ENCODE peak calls at places on chromosome 7, in five cellular contexts. W is tibial nerve, C is esophagus squamous epithelium, B is uterus, I is A549. T is an unnamed sample.

GRCh38 chr7:17994079-17994478 is 33.6 kb downstream of the PRPS1L1 start:
- DNase-seq in I (no peak), B (no peak), C (no peak), W (no peak), T (no peak)

GRCh38 chr7:113710310-113711106 is 208.3 kb downstream of the PPP1R3A start:
- DNase-seq in I (peak; percentile 85), B (no peak), W (no peak), C (no peak), T (peak; percentile 6)

GRCh38 chr7:157033483-157034473 is 23.3 kb upstream of the MNX1 start:
- DNase-seq in C (no peak), B (no peak), I (no peak), W (no peak), T (no peak)

GRCh38 chr7:32164341-32164996 is 94.3 kb upstream of the PDE1C start:
- DNase-seq in I (peak; percentile 75), B (no peak), W (no peak), C (no peak), T (peak; percentile 66)

GRCh38 chr7:46939558-46939957 is 642.4 kb downstream of the TNS3 start:
- DNase-seq in C (no peak), B (no peak), W (no peak), I (no peak), T (no peak)

GRCh38 chr7:22442187-22442886 is 57.7 kb downstream of the STEAP1B start:
- DNase-seq in W (no peak), C (no peak), I (no peak), B (no peak), T (no peak)

GRCh38 chr7:132588596-132588995 is 12.3 kb upstream of the PLXNA4 start:
- DNase-seq in B (no peak), W (no peak), I (no peak), C (no peak), T (no peak)

GRCh38 chr7:29329686-29330085 is 135.1 kb downstream of the CHN2 start:
- DNase-seq in B (no peak), C (no peak), I (no peak), W (no peak), T (no peak)

GRCh38 chr7:16841681-16842080 is 36.9 kb upstream of the AGR2 start:
- DNase-seq in B (no peak), W (no peak), I (no peak), C (no peak), T (no peak)

GRCh38 chr7:116713918-116714317 is 41.9 kb downstream of the MET start:
- DNase-seq in I (no peak), C (no peak), W (no peak), B (no peak), T (no peak)

GRCh38 chr7:41930538-41931262 is 227.8 kb upstream of the INHBA start:
- DNase-seq in W (no peak), I (no peak), B (no peak), C (no peak), T (peak; percentile 32)

GRCh38 chr7:1712907-1713501 is 42.9 kb downstream of the ELFN1 start:
- DNase-seq in I (no peak), C (no peak), W (no peak), B (no peak), T (no peak)

GRCh38 chr7:156764016-156764669 is 123.6 kb downstream of the RNF32 start:
- DNase-seq in C (no peak), B (peak; percentile 18), I (peak; percentile 79), W (no peak), T (no peak)

GRCh38 chr7:132705146-132705545 is 128.9 kb upstream of the PLXNA4 start:
- DNase-seq in I (no peak), W (no peak), C (no peak), B (no peak), T (no peak)

GRCh38 chr7:29431686-29432085 is 131.9 kb upstream of the PRR15 start:
- DNase-seq in I (no peak), W (no peak), B (no peak), C (no peak), T (no peak)

GRCh38 chr7:105826143-105826542 is 50.3 kb downstream of the ATXN7L1 start:
- DNase-seq in B (no peak), C (no peak), I (no peak), W (no peak), T (no peak)

GRCh38 chr7:122944682-122945303 is 50.7 kb downstream of the TAS2R16 start:
- DNase-seq in W (no peak), C (no peak), I (no peak), B (no peak), T (no peak)

GRCh38 chr7:155303039-155303593 is 5.4 kb downstream of the INSIG1 start:
- DNase-seq in I (no peak), B (no peak), C (no peak), W (no peak), T (no peak)

GRCh38 chr7:149886018-149886416 is 12.2 kb downstream of the ATP6V0E2 start:
- DNase-seq in B (no peak), C (no peak), I (no peak), W (no peak), T (no peak)

GRCh38 chr7:143300959-143301617 is 12.9 kb downstream of the CASP2 start:
- DNase-seq in I (no peak), C (no peak), B (no peak), W (no peak), T (no peak)

GRCh38 chr7:95011156-95011928 is 103.9 kb downstream of the PPP1R9A start:
- DNase-seq in B (no peak), W (no peak), I (peak; percentile 40), C (no peak), T (peak; percentile 21)

GRCh38 chr7:114217026-114217425 is 197.6 kb upstream of the FOXP2 start:
- DNase-seq in B (no peak), I (no peak), C (no peak), W (no peak), T (no peak)

GRCh38 chr7:2106506-2106905 is 126.2 kb downstream of the MAD1L1 start:
- DNase-seq in C (no peak), I (no peak), W (no peak), B (no peak), T (no peak)

GRCh38 chr7:5528815-5529442 is 105.3 kb upstream of the TNRC18 start:
- DNase-seq in B (no peak), I (no peak), W (no peak), C (no peak), T (no peak)

GRCh38 chr7:74505426-74506328 is 52.0 kb downstream of the GTF2IRD1 start:
- DNase-seq in W (no peak), I (no peak), B (no peak), C (no peak), T (no peak)

GRCh38 chr7:3897430-3898385 is 596.7 kb downstream of the SDK1 start:
- DNase-seq in C (no peak), B (no peak), I (peak; percentile 55), W (no peak), T (peak; percentile 52)

GRCh38 chr7:70647801-70648491 is 484.0 kb upstream of the GALNT17 start:
- DNase-seq in I (no peak), W (no peak), C (no peak), B (no peak), T (peak; percentile 43)

GRCh38 chr7:143434660-143435059 is 8.6 kb upstream of the TAS2R60 start:
- DNase-seq in B (peak; percentile 34), C (peak; percentile 6), I (peak; percentile 29), W (no peak), T (no peak)

GRCh38 chr7:121244120-121244865 is 84.5 kb upstream of the WNT16 start:
- DNase-seq in B (no peak), W (no peak), I (no peak), C (no peak), T (no peak)

GRCh38 chr7:30831227-30831626 is 60.0 kb downstream of the MINDY4 start:
- DNase-seq in B (no peak), I (no peak), W (no peak), C (no peak), T (no peak)

GRCh38 chr7:33804261-33804660 is 101.1 kb upstream of the BMPER start:
- DNase-seq in B (no peak), I (no peak), C (no peak), W (no peak), T (no peak)

GRCh38 chr7:104960741-104961479 is 53.1 kb upstream of the KMT2E start:
- DNase-seq in I (no peak), W (no peak), C (no peak), B (no peak), T (no peak)

GRCh38 chr7:92158660-92159575 is 20.0 kb downstream of the LRRD1 start:
- DNase-seq in B (no peak), W (no peak), I (no peak), C (no peak), T (peak; percentile 52)

GRCh38 chr7:129657363-129657762 is 45.8 kb downstream of the NRF1 start:
- DNase-seq in B (no peak), I (no peak), W (no peak), C (no peak), T (no peak)

GRCh38 chr7:100371561-100372171 is 1.6 kb upstream of the PILRA start:
- DNase-seq in C (no peak), B (no peak), W (no peak), I (no peak), T (no peak)
- TF ChIP-seq POLR2A in C (no peak), B (no peak), W (no peak), I (no peak), T (no peak)

GRCh38 chr7:96503597-96503996 is 181.7 kb upstream of the SLC25A13 start:
- DNase-seq in C (no peak), B (no peak), I (no peak), W (no peak), T (no peak)
- TF ChIP-seq POLR2A in C (no peak), B (no peak), I (no peak), W (no peak), T (no peak)

GRCh38 chr7:151236406-151236805 is 4.1 kb downstream of the CHPF2 start:
- DNase-seq in C (no peak), B (no peak), W (no peak), I (no peak), T (no peak)

GRCh38 chr7:151233804-151234203 is 1.5 kb downstream of the CHPF2 start:
- DNase-seq in B (no peak), C (no peak), I (no peak), W (no peak), T (no peak)

GRCh38 chr7:151233111-151233701 is 923 bp downstream of the CHPF2 start:
- DNase-seq in I (peak; percentile 56), B (no peak), W (no peak), C (no peak), T (peak; percentile 96)

GRCh38 chr7:151237244-151238189 is 5.2 kb downstream of the CHPF2 start:
- DNase-seq in I (no peak), C (no peak), B (no peak), W (no peak), T (no peak)

GRCh38 chr7:151235091-151235787 is 3.0 kb downstream of the CHPF2 start:
- DNase-seq in C (no peak), I (no peak), W (no peak), B (no peak), T (no peak)
- TF ChIP-seq POLR2A in C (no peak), I (no peak), W (no peak), B (no peak), T (no peak)

GRCh38 chr7:584122-584465 is 64.4 kb upstream of the PDGFA start:
- DNase-seq in B (no peak), C (no peak), I (no peak), W (no peak), T (no peak)
- TF ChIP-seq POLR2A in B (no peak), C (no peak), I (no peak), W (no peak), T (no peak)

GRCh38 chr7:139720705-139721231 is 57.0 kb downstream of the HIPK2 start:
- DNase-seq in C (no peak), I (no peak), B (no peak), W (no peak), T (no peak)
- TF ChIP-seq POLR2A in C (no peak), I (no peak), B (no peak), W (no peak), T (no peak)